ENCODE peak calls at places on chromosomes 7 and 10, in six cellular contexts. D, L, A, N, Y and F are unnamed samples. For H3K4me1, the result is how much of the 10 kb centered on the place peaks cover.

GRCh38 chr10:123781324-123781900 is 110.2 kb downstream of the CPXM2 start:
- DNase-seq in A (peak), Y (no peak), N (no peak), D (no peak), L (no peak), F (no peak)

GRCh38 chr7:76054129-76055120 is 6.5 kb downstream of the MDH2 start:
- DNase-seq in A (no peak), N (no peak), L (no peak), Y (no peak), D (no peak), F (peak)

GRCh38 chr10:87058171-87058570 is 36.5 kb downstream of the GLUD1 start:
- DNase-seq in A (no peak), L (no peak), D (no peak), Y (no peak), N (no peak), F (no peak)

GRCh38 chr10:16195894-16196293 is 240.9 kb upstream of the PTER start:
- DNase-seq in N (no peak), Y (no peak), A (no peak), D (no peak), L (no peak), F (no peak)

GRCh38 chr7:34875481-34875880 is 161.8 kb downstream of the DPY19L1 start:
- DNase-seq in L (no peak), Y (no peak), N (no peak), A (no peak), D (no peak), F (no peak)

GRCh38 chr7:150567846-150568245 is 656 bp downstream of the GIMAP4 start:
- DNase-seq in A (no peak), Y (no peak), D (no peak), L (no peak), N (no peak), F (no peak)

GRCh38 chr7:98225913-98226614 is 14.8 kb downstream of the BHLHA15 start:
- DNase-seq in D (no peak), L (no peak), N (no peak), A (peak), Y (no peak), F (peak)

GRCh38 chr10:103614511-103615158 is 121.1 kb downstream of the NEURL1 start:
- DNase-seq in N (no peak), Y (peak), D (peak), A (no peak), L (no peak), F (no peak)

GRCh38 chr7:13945670-13946069 is 43.8 kb downstream of the ETV1 start:
- DNase-seq in D (no peak), Y (no peak), L (no peak), A (no peak), N (peak), F (no peak)

GRCh38 chr7:75958802-75959543 is 35.4 kb downstream of the TMEM120A start:
- DNase-seq in A (no peak), D (no peak), Y (no peak), L (no peak), N (no peak), F (no peak)

GRCh38 chr10:34677591-34677990 is 137.5 kb downstream of the PARD3 start:
- DNase-seq in A (no peak), Y (no peak), L (no peak), D (no peak), N (no peak), F (no peak)

GRCh38 chr7:157652161-157652953 is 315.6 kb downstream of the DNAJB6 start:
- DNase-seq in D (no peak), L (no peak), A (peak), Y (no peak), N (no peak), F (no peak)

GRCh38 chr7:33558961-33559710 is 346.2 kb upstream of the BMPER start:
- DNase-seq in Y (no peak), D (no peak), N (no peak), A (no peak), L (no peak), F (no peak)

GRCh38 chr7:45590679-45591057 is 16.5 kb downstream of the ADCY1 start:
- DNase-seq in N (no peak), L (no peak), D (no peak), Y (no peak), A (peak), F (no peak)

GRCh38 chr7:130345106-130345505 is 490 bp downstream of the CPA5 start:
- DNase-seq in D (no peak), N (no peak), L (no peak), A (no peak), Y (no peak), F (no peak)

GRCh38 chr7:110601710-110602109 is 489.2 kb upstream of the LRRN3 start:
- DNase-seq in A (no peak), N (no peak), L (no peak), Y (no peak), D (no peak), F (no peak)

GRCh38 chr10:15112657-15113056 is 15.5 kb downstream of the RPP38 start:
- DNase-seq in L (no peak), Y (no peak), N (no peak), A (no peak), D (no peak), F (no peak)

GRCh38 chr7:22576941-22577927 is 77.2 kb upstream of the STEAP1B start:
- DNase-seq in N (peak), D (no peak), Y (no peak), L (no peak), A (no peak), F (no peak)

GRCh38 chr10:67612577-67613537 is 83.1 kb downstream of the CTNNA3 start:
- DNase-seq in Y (no peak), N (no peak), L (no peak), D (no peak), A (no peak), F (no peak)

GRCh38 chr10:86308056-86308455 is 58.5 kb downstream of the GRID1 start:
- DNase-seq in L (no peak), D (no peak), A (peak), N (no peak), Y (no peak), F (no peak)

GRCh38 chr7:75639071-75639892 is 99.5 kb downstream of the HIP1 start:
- DNase-seq in L (no peak), D (peak), A (peak), Y (peak), N (peak), F (peak)

GRCh38 chr7:100582041-100582579 is 3.8 kb downstream of the LRCH4 start:
- DNase-seq in L (no peak), D (no peak), A (peak), Y (no peak), N (no peak), F (no peak)

GRCh38 chr10:32207544-32207943 is 139.4 kb downstream of the EPC1 start:
- DNase-seq in A (no peak), Y (peak), N (no peak), D (peak), L (peak), F (peak)

GRCh38 chr10:76547352-76547972 is 1090.1 kb downstream of the KCNMA1 start:
- DNase-seq in L (peak), N (peak), A (no peak), D (peak), Y (peak), F (peak)

GRCh38 chr10:17703706-17704105 is 48.3 kb upstream of the TMEM236 start:
- DNase-seq in L (no peak), A (no peak), D (no peak), N (no peak), Y (no peak), F (no peak)

GRCh38 chr10:97058521-97058920 is 127.2 kb downstream of the SLIT1 start:
- DNase-seq in L (no peak), A (peak), D (no peak), N (no peak), Y (no peak), F (peak)

GRCh38 chr10:33005322-33006282 is 47.6 kb upstream of the ITGB1 start:
- DNase-seq in A (peak), Y (peak), N (peak), D (peak), L (peak), F (peak)

GRCh38 chr7:120733143-120733542 is 124.8 kb downstream of the TSPAN12 start:
- DNase-seq in L (peak), N (no peak), D (no peak), Y (no peak), A (no peak), F (no peak)

GRCh38 chr10:52703898-52704297 is 68.7 kb downstream of the MBL2 start:
- DNase-seq in L (no peak), N (no peak), D (no peak), Y (no peak), A (no peak), F (no peak)

GRCh38 chr7:85185355-85186082 is 1.3 kb downstream of the SEMA3D start:
- DNase-seq in Y (peak), A (peak), D (peak), L (no peak), N (peak), F (peak)

GRCh38 chr7:156892086-156892800 is 740 bp downstream of the LMBR1 start:
- DNase-seq in A (peak), D (peak), L (no peak), N (peak), Y (peak), F (peak)

GRCh38 chr10:11547111-11547625 is 64.3 kb downstream of the USP6NL start:
- DNase-seq in L (no peak), Y (no peak), N (no peak), D (no peak), A (no peak), F (no peak)

GRCh38 chr7:126005064-126005463 is 1075.4 kb upstream of the POT1 start:
- DNase-seq in A (no peak), Y (no peak), L (no peak), N (no peak), D (no peak), F (no peak)

DNA sequence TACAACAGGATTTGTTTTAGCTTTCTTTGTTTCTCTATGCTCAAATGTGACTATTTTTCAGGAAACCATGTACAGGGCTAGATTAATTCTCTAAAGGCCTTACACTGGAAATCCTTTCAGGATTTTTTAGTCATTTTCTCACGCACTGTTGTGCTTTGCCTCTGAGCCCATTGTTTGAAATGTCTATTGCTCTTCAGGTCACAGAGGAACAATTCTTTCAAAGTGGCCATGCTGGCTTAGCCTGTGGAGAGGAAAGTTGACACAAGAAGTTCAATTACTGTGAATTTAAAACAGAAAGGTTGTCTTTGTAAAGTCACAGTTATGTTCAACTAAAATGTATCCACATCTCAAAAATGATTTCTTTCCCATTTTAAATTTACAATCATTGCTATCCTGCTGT is 1071.7 kb upstream of the POT1 start:
- DNase-seq in Y (no peak), L (no peak), N (no peak), A (no peak), D (no peak), F (no peak)
- TF ChIP-seq CTCF in Y (no peak), L (no peak), N (no peak), A (no peak), D (no peak), F (no peak)

GRCh38 chr7:44282601-44283171 is 42.7 kb downstream of the CAMK2B start:
- DNase-seq in N (peak), D (peak), A (peak), L (no peak), Y (peak), F (peak)

GRCh38 chr7:44280636-44280992 is 44.8 kb downstream of the CAMK2B start:
- DNase-seq in N (peak), D (no peak), L (no peak), A (peak), Y (no peak), F (peak)

GRCh38 chr7:44281811-44282600 is 43.4 kb downstream of the CAMK2B start:
- DNase-seq in L (no peak), D (peak), A (peak), Y (peak), N (peak), F (no peak)

GRCh38 chr7:44279731-44280505 is 45.5 kb downstream of the CAMK2B start:
- DNase-seq in Y (no peak), D (no peak), A (peak), L (no peak), N (peak), F (peak)

DNA sequence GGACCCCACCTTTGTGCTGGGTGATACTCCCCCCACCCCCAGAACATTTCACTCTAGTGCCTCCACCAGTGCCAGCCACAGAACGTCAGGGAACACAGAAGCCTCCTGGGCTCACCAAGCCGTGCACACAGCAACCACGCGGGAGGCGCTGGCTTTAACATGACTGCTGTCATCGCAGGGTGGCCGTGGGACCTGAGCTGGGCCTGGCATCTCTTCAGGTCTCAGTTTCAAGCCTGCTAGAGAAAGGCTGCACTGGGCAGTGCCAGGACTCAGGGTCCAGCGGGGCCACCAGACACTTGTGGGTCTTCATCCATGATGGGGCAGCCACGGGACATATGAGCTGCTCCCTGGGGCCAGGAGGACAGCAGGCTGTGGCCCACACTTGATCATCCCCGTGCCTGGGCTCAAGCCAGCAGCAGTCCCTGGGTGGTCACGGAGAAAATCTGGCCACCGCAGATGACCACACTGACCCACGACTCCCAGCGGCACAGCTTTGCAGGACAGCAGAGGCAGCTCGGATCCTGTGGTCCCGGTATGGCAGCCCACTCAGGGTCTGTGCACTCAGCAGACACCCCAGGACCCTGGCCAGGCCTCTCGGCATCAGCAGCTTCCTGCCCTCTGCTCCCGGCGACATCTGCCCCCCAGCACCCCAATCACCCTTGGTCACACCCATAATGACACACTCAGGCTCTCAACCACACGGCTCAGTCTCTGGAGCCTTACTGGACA is 44.2 kb downstream of the CAMK2B start:
- DNase-seq in D (peak), N (peak), Y (peak), A (peak), L (no peak), F (no peak)
- H3K4me1 ChIP-seq in D (under half), N (under half), Y (under half), A (under half), L (under half), F (half or more)

GRCh38 chr10:73232887-73233286 is 14.2 kb downstream of the DNAJC9 start:
- DNase-seq in L (no peak), N (no peak), D (no peak), A (no peak), Y (no peak), F (no peak)
- TF ChIP-seq CTCF in L (peak), N (no peak), D (no peak), A (no peak), Y (no peak), F (no peak)

GRCh38 chr7:2862831-2863361 is 18.8 kb upstream of the GNA12 start:
- DNase-seq in L (no peak), N (no peak), Y (no peak), A (no peak), D (no peak), F (peak)
- H3K4me1 ChIP-seq in L (under half), N (under half), Y (under half), A (under half), D (under half), F (under half)

GRCh38 chr7:73978681-73979563 is 49.1 kb upstream of the ELN start:
- DNase-seq in Y (peak), L (peak), D (peak), A (peak), N (peak), F (peak)
- TF ChIP-seq CTCF in Y (peak), L (peak), D (peak), A (no peak), N (no peak), F (peak)

GRCh38 chr7:132326878-132327589 is 249.2 kb downstream of the PLXNA4 start:
- DNase-seq in L (no peak), N (no peak), Y (no peak), D (no peak), A (no peak), F (no peak)
- H3K4me1 ChIP-seq in L (under half), N (under half), Y (under half), D (under half), A (under half), F (under half)

GRCh38 chr10:85100495-85100894 is 772.1 kb downstream of the CCSER2 start:
- DNase-seq in L (no peak), Y (no peak), N (no peak), A (no peak), D (no peak), F (no peak)

GRCh38 chr10:85111271-85111670 is 782.9 kb downstream of the CCSER2 start:
- DNase-seq in Y (no peak), L (no peak), D (no peak), A (no peak), N (no peak), F (no peak)

DNA sequence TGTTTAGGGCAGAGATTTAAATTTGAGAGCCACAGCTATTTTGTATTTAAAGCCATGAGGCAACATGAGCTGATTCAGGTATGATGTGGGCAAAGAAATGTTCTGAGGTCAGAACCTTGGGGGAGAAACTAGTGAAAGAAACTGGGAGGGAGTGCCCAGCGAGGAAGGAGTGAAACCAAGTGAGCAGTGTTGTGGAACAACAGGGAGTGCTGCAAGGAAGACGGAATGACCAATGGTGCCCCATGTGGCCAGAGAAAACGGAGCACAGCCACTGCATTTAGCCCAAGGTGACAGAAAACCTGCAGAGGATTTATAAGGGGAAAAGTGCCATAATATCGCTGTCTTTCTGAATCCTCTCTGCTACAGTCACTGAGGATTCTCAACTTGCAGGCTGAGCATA is 777.2 kb downstream of the CCSER2 start:
- DNase-seq in D (no peak), A (no peak), L (peak), Y (no peak), N (no peak), F (no peak)
- TF ChIP-seq CTCF in D (no peak), A (no peak), L (peak), Y (no peak), N (no peak), F (no peak)

GRCh38 chr7:28028471-28028870 is 152.1 kb downstream of the JAZF1 start:
- DNase-seq in Y (no peak), L (no peak), D (no peak), N (no peak), A (no peak), F (no peak)
- H3K4me1 ChIP-seq in Y (under half), L (under half), D (under half), N (under half), A (under half), F (under half)